ENCODE peak calls at places on chromosomes 2 and 18, in four cellular contexts. One of them, this sample, is unnamed.

GRCh38 chr2:69514406-69514805 is 77.2 kb upstream of the NFU1 start:
- DNase-seq in hepatocyte: peak
- DNase-seq in GM06990: no peak
- DNase-seq in HFFc6: peak
- DNase-seq in this sample: no peak

GRCh38 chr18:35983818-35984217 is 11.3 kb downstream of the RMP24 start:
- DNase-seq in hepatocyte: no peak
- DNase-seq in GM06990: no peak
- DNase-seq in HFFc6: peak
- DNase-seq in this sample: no peak

GRCh38 chr2:105785095-105785847 is 40.6 kb downstream of the NCK2 start:
- DNase-seq in hepatocyte: no peak
- DNase-seq in GM06990: no peak
- DNase-seq in HFFc6: no peak
- DNase-seq in this sample: no peak

GRCh38 chr2:96523659-96524481 is 12.7 kb upstream of the ARID5A start:
- DNase-seq in hepatocyte: no peak
- DNase-seq in GM06990: no peak
- DNase-seq in HFFc6: peak
- DNase-seq in this sample: no peak

GRCh38 chr2:85935746-85936208 is 47.0 kb upstream of the ST3GAL5 start:
- DNase-seq in hepatocyte: no peak
- DNase-seq in GM06990: no peak
- DNase-seq in HFFc6: peak
- DNase-seq in this sample: no peak

GRCh38 chr2:226792155-226792871 is 7.3 kb downstream of the IRS1 start:
- DNase-seq in hepatocyte: peak
- DNase-seq in GM06990: no peak
- DNase-seq in HFFc6: no peak
- DNase-seq in this sample: no peak

GRCh38 chr2:189613650-189614420 is 33.2 kb upstream of the SLC40A1 start:
- DNase-seq in hepatocyte: peak
- DNase-seq in GM06990: no peak
- DNase-seq in HFFc6: peak
- DNase-seq in this sample: no peak

GRCh38 chr2:96265349-96265839 is 403 bp downstream of the TMEM127 start:
- DNase-seq in hepatocyte: peak
- DNase-seq in GM06990: no peak
- DNase-seq in HFFc6: no peak
- DNase-seq in this sample: no peak

GRCh38 chr18:79756826-79757225 is 40.9 kb upstream of the KCNG2 start:
- DNase-seq in hepatocyte: no peak
- DNase-seq in GM06990: no peak
- DNase-seq in HFFc6: no peak
- DNase-seq in this sample: no peak

GRCh38 chr2:160203007-160203406 is 2.9 kb upstream of the ITGB6 start:
- DNase-seq in hepatocyte: no peak
- DNase-seq in GM06990: no peak
- DNase-seq in HFFc6: no peak
- DNase-seq in this sample: no peak

GRCh38 chr2:236785611-236786057 is 216.0 kb downstream of the ACKR3 start:
- DNase-seq in hepatocyte: no peak
- DNase-seq in GM06990: no peak
- DNase-seq in HFFc6: no peak
- DNase-seq in this sample: no peak

GRCh38 chr18:47077111-47077510 is 41.7 kb upstream of the ELOA2 start:
- DNase-seq in hepatocyte: no peak
- DNase-seq in GM06990: no peak
- DNase-seq in HFFc6: no peak
- DNase-seq in this sample: no peak

DNA sequence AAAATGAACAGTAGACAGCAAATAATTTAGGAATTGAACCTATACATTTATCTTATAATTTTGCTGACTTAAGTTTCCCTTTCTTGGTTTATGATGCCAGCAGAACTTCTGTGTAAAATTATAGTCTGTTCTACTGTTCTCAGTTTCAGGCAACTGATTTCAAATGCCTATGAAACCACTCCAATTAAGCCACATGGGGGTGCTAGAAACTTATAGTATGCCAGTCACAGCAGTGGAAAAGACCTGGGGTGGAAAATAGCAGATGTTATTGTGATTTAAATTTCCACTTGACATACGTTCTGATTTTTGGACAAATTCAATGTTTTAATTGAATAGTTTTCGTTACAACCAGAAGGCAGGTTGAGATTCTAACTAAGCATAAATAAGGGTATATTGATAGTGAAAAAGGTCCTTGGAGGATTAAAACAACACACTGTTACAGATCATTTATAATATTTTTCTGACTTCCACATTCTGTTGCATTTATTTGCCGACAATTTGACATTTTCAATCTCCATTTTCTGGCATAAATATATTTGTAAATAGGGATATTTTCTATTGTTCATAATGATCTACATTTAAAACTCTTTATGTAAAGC is 61.4 kb downstream of the CPS1 start:
- DNase-seq in hepatocyte: peak
- DNase-seq in GM06990: no peak
- DNase-seq in HFFc6: peak
- DNase-seq in this sample: peak
- TF ChIP-seq CTCF in hepatocyte: peak
- TF ChIP-seq CTCF in GM06990: peak
- TF ChIP-seq CTCF in HFFc6: peak
- TF ChIP-seq CTCF in this sample: peak

GRCh38 chr2:52724585-52724984 is 1043.0 kb upstream of the CHAC2 start:
- DNase-seq in hepatocyte: no peak
- DNase-seq in GM06990: no peak
- DNase-seq in HFFc6: no peak
- DNase-seq in this sample: no peak
- TF ChIP-seq CTCF in hepatocyte: no peak
- TF ChIP-seq CTCF in GM06990: no peak
- TF ChIP-seq CTCF in HFFc6: no peak
- TF ChIP-seq CTCF in this sample: no peak

DNA sequence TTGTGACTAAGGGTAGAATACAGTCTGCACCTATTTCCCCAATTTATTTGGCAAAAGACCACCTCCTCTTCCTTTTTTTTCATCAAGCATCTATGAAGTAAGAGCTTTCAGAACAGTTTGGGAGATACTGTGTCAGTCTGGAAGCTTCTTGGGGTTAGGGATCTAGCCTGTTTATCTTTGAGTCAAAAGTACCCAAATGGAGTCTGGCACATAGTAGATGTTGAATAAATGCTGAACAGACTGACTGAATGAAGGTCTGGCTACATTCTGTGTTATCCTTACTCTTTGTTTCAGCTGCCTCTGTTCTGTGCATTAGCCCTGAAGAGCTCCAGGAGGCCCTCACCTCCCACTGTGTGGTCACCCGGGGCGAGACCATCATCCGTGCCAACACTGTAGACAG is 223.2 kb downstream of the MYO3B start:
- DNase-seq in hepatocyte: no peak
- DNase-seq in GM06990: no peak
- DNase-seq in HFFc6: no peak
- DNase-seq in this sample: no peak
- TF ChIP-seq CTCF in hepatocyte: no peak
- TF ChIP-seq CTCF in GM06990: no peak
- TF ChIP-seq CTCF in HFFc6: no peak
- TF ChIP-seq CTCF in this sample: no peak

GRCh38 chr2:10188729-10189305 is 66.3 kb downstream of the RRM2 start:
- DNase-seq in hepatocyte: no peak
- DNase-seq in GM06990: no peak
- DNase-seq in HFFc6: no peak
- DNase-seq in this sample: no peak

GRCh38 chr2:10187661-10188060 is 65.1 kb downstream of the RRM2 start:
- DNase-seq in hepatocyte: no peak
- DNase-seq in GM06990: no peak
- DNase-seq in HFFc6: no peak
- DNase-seq in this sample: no peak

GRCh38 chr2:10186868-10187535 is 64.5 kb downstream of the RRM2 start:
- DNase-seq in hepatocyte: no peak
- DNase-seq in GM06990: no peak
- DNase-seq in HFFc6: no peak
- DNase-seq in this sample: no peak

GRCh38 chr2:10190255-10190654 is 67.7 kb downstream of the RRM2 start:
- DNase-seq in hepatocyte: no peak
- DNase-seq in GM06990: no peak
- DNase-seq in HFFc6: no peak
- DNase-seq in this sample: no peak

GRCh38 chr2:10188211-10188610 is 65.7 kb downstream of the RRM2 start:
- DNase-seq in hepatocyte: peak
- DNase-seq in GM06990: no peak
- DNase-seq in HFFc6: peak
- DNase-seq in this sample: no peak
- TF ChIP-seq CTCF in hepatocyte: peak
- TF ChIP-seq CTCF in GM06990: no peak
- TF ChIP-seq CTCF in HFFc6: peak
- TF ChIP-seq CTCF in this sample: peak

DNA sequence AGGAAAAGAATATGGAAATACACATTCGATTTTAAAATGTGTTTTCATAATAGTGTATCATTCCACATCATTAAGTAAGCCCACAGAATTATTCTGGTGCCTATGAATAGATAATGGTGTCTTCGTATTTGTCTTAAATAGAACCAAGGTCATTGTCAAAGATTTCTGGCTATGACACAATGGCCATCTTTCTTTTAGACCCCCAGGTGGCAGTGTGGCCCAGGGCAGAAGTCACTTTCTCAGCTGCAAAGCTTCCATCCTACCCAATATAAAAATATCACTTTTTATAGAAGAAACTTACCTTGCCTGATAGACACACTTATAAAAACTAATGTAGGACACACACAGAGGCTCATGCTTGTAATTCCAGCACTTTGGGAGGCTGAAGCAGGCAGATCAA is 57.5 kb downstream of the ZRANB3 start:
- DNase-seq in hepatocyte: peak
- DNase-seq in GM06990: no peak
- DNase-seq in HFFc6: no peak
- DNase-seq in this sample: no peak
- TF ChIP-seq CTCF in hepatocyte: peak
- TF ChIP-seq CTCF in GM06990: peak
- TF ChIP-seq CTCF in HFFc6: peak
- TF ChIP-seq CTCF in this sample: peak

This sample was measured in epithelial cell of proximal tubule.